ENCODE peak calls at places on chromosomes 7 and 10, in nine cellular contexts. W, O, G, I, U, A, L, V and N are unnamed samples.

GRCh38 chr7:73715648-73716317 is 3.7 kb downstream of the STX1A start:
- DNase-seq in L (no peak), V (peak; percentile 98), O (no peak), U (no peak), I (no peak), A (peak; percentile 99), G (no peak), W (peak; percentile 83), N (peak; percentile 44)

GRCh38 chr7:156099085-156099484 is 286.8 kb upstream of the SHH start:
- DNase-seq in O (no peak), W (no peak), U (no peak), V (no peak), L (no peak), G (no peak), A (no peak), I (no peak), N (no peak)

GRCh38 chr7:113026941-113027340 is 59.7 kb downstream of the GPR85 start:
- DNase-seq in O (no peak), L (no peak), A (no peak), V (peak; percentile 4), U (no peak), G (no peak), I (no peak), W (no peak), N (no peak)

GRCh38 chr10:85043207-85043606 is 714.8 kb downstream of the CCSER2 start:
- DNase-seq in O (no peak), A (no peak), G (no peak), I (no peak), U (no peak), W (no peak), V (no peak), L (no peak), N (no peak)

GRCh38 chr10:93542358-93542791 is 24.1 kb upstream of the FFAR4 start:
- DNase-seq in A (no peak), G (peak; percentile 68), O (no peak), L (no peak), U (no peak), V (peak; percentile 19), W (peak; percentile 36), I (peak; percentile 31), N (peak; percentile 40)

GRCh38 chr7:54115028-54115763 is 427.0 kb upstream of the VSTM2A start:
- DNase-seq in V (no peak), G (no peak), L (no peak), O (no peak), I (no peak), A (no peak), W (no peak), U (no peak), N (no peak)

GRCh38 chr10:103917326-103918052 is 495 bp downstream of the STN1 start:
- DNase-seq in U (peak; percentile 63), G (no peak), A (peak; percentile 42), I (peak; percentile 45), V (no peak), L (peak; percentile 87), O (no peak), W (peak; percentile 49), N (peak; percentile 67)

GRCh38 chr7:47557986-47558670 is 23.8 kb downstream of the TNS3 start:
- DNase-seq in I (no peak), U (no peak), W (no peak), L (no peak), A (no peak), O (no peak), G (no peak), V (peak; percentile 97), N (no peak)

GRCh38 chr10:639001-639750 is 50.3 kb downstream of the DIP2C start:
- DNase-seq in L (no peak), W (no peak), I (no peak), U (no peak), G (no peak), A (no peak), O (no peak), V (no peak), N (no peak)

DNA sequence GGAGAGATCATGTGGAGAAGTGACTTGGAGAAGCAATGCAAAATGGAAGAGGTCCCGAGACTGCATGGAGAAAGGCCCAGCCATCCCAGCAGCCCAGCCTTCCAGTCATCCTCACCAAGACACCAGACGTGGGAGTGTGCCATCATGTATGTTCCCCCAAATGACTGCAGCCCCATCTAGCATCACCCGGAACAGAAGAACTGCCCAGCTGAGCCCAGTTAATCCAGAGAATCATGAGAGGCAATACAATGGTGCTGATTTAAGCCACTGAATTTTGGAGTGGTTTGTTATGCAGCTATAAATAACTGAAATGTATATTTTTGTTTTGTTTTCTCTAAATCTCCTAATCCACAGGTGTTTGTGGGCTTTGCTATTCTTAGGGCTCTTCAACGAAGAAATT is 22.5 kb upstream of the VCL start:
- DNase-seq in O (no peak), V (no peak), L (no peak), I (no peak), W (no peak), U (no peak), G (no peak), A (no peak), N (no peak)
- H3K4me3 ChIP-seq in O (no peak overlapping the region), V (no peak overlapping the region), L (no peak overlapping the region), I (no peak overlapping the region), W (no peak overlapping the region), U (no peak overlapping the region), G (no peak overlapping the region), A (no peak overlapping the region), N (no peak overlapping the region)

GRCh38 chr10:119706521-119707278 is 19.1 kb upstream of the INPP5F start:
- DNase-seq in V (no peak), W (no peak), I (no peak), L (no peak), U (no peak), G (no peak), O (no peak), A (no peak), N (no peak)

GRCh38 chr10:119702482-119703041 is 23.3 kb upstream of the INPP5F start:
- DNase-seq in W (no peak), G (no peak), L (no peak), U (no peak), O (no peak), V (no peak), A (no peak), I (no peak), N (no peak)

GRCh38 chr10:119703903-119704508 is 21.8 kb upstream of the INPP5F start:
- DNase-seq in O (no peak), G (no peak), V (no peak), L (no peak), U (no peak), I (no peak), W (no peak), A (no peak), N (no peak)

GRCh38 chr10:119701861-119702260 is 24.0 kb upstream of the INPP5F start:
- DNase-seq in G (no peak), A (no peak), L (no peak), O (no peak), W (no peak), U (no peak), I (no peak), V (peak; percentile 57), N (no peak)

DNA sequence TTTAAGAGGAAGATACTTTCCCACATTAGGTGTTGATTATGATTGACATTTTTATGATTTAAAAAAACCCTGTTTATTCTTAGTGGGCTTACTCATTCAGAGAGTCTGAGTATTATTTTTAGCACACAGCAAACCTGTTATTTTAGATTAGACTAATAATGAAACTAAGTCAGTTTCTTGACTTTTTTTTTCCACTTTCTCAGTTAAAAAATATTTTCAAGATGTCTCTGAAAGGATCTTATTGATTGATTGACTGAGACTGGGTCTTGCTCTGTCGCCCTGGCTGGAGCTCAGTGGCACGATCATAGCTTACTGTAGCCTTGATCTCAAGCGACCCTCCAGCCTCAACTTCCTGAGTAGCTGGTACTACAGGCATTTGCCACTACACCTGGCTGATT is 20.4 kb upstream of the INPP5F start:
- DNase-seq in I (no peak), U (no peak), W (no peak), V (no peak), O (no peak), A (no peak), G (no peak), L (no peak), N (no peak)
- H3K4me3 ChIP-seq in I (no peak overlapping the region), U (no peak overlapping the region), W (no peak overlapping the region), V (no peak overlapping the region), O (no peak overlapping the region), A (no peak overlapping the region), G (no peak overlapping the region), L (no peak overlapping the region), N (no peak overlapping the region)

GRCh38 chr10:112953760-112954159 is 3.7 kb downstream of the TCF7L2 start:
- DNase-seq in O (no peak), I (no peak), A (no peak), U (no peak), L (no peak), G (no peak), W (no peak), V (peak; percentile 30), N (no peak)
- H3K4me3 ChIP-seq in O (peak overlapping the region; percentile 88), I (peak overlapping the region; percentile 80), A (peak overlapping the region; percentile 84), U (peak overlapping the region; percentile 57), L (peak overlapping the region; percentile 62), G (peak overlapping the region; percentile 74), W (peak overlapping the region; percentile 77), V (peak overlapping the region; percentile 70), N (no peak overlapping the region)

DNA sequence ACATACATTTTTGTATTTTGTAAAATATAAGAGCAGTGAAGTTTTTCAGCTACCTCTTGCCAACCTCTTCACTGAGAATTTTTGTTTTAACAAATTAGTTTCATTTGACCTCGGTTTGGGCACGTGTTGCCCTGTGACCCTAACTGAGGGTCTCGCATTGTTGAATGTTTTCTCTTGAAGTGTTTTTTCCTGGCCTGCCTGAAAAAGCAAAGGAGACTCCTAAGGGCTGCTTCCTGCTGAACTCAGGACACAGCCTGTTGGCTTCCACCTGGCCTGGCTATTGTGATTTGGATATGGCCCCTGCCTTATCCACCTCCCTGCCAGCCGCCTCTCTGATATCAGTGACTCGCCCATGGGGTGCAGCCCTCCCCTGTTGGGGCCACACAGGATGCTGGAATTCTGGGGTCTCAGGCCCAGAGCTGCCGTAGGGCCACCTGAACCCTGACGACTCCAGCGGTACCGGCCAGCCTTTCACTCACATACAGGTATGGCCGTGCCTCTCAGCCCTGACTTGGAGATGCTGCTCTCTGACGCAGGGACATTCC is 58.8 kb upstream of the AQP1 start:
- DNase-seq in O (no peak), G (no peak), W (no peak), L (peak; percentile 32), A (no peak), I (no peak), U (no peak), V (no peak), N (no peak)
- H3K4me3 ChIP-seq in O (peak overlapping the region; percentile 60), G (no peak overlapping the region), W (no peak overlapping the region), L (no peak overlapping the region), A (no peak overlapping the region), I (no peak overlapping the region), U (no peak overlapping the region), V (no peak overlapping the region), N (no peak overlapping the region)

DNA sequence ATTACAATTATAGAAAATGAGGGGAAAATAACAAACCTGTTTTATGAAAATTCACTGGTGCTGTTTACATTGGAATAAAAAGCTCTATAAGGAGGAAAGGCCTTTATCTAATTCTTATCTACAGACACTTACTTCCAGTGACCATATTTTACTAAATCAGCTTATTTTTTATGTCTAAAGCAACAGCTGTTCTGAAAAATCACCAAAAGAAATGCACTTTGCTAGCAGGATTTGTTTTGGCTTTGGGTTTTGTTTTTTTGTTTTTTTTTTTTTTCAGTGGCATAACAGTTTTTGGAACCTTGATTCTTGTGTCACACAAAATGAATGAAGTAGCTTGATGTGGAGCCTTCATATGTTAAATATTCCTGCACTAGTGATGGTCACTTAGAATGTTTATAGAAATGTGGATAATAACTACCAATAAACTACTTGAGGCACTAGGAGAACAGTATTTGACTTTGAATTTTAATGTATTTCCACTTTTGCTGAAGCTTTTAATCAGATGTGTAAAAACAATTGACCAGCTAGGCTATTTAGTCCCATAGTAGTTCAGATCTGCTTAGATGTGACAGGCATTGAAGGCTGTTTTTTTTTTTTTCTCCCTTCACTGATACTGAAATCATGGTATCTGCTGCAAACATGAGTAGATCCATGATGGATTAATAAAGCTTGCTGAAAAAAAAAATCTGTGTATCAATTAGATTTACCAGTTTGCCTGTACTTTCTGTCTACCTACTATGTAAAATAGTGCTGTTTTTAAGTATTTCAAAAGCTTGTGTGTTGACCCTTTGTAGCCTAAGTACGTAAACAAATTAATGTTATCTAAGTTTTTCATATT is 2.8 kb downstream of the ARL4A start:
- DNase-seq in A (no peak), W (no peak), O (no peak), L (no peak), I (no peak), V (no peak), G (no peak), U (no peak), N (no peak)
- H3K4me3 ChIP-seq in A (peak overlapping the region; percentile 33), W (peak overlapping the region; percentile 21), O (peak overlapping the region; percentile 13), L (no peak overlapping the region), I (peak overlapping the region; percentile 26), V (peak overlapping the region; percentile 84), G (no peak overlapping the region), U (peak overlapping the region; percentile 87), N (no peak overlapping the region)